ENCODE peak calls at places on chromosome 14, in eight cellular contexts. V is mucosa of descending colon; J is GM12865; M is fibroblast of the conjunctiva; G is NCI-H1694; K is stimulated activated CD4-positive, alpha-beta T cell treated with anti-CD3 and anti-CD28 coated beads, Interleukin-1b, Interleukin-23, amount 100 ng/mL, for 4 hours; B is stimulated activated naive CD4-positive, alpha-beta T cell treated with Interleukin-2 at 50 U/mL for 16 hours; P is endothelial cell. F is an unnamed sample.

GRCh38 chr14:68552075-68552474 is 240.8 kb downstream of the ZFP36L1 start:
- DNase-seq in V (no peak), J (no peak), K (no peak), B (no peak), G (no peak), M (no peak), P (no peak), F (no peak)

GRCh38 chr14:104298458-104298857 is 160.1 kb downstream of the KIF26A start:
- DNase-seq in J (no peak), B (no peak), P (no peak), V (no peak), M (no peak), K (no peak), G (no peak), F (no peak)

GRCh38 chr14:68397827-68398226 is 395.0 kb downstream of the ZFP36L1 start:
- DNase-seq in B (no peak), V (no peak), K (no peak), G (no peak), J (no peak), M (no peak), P (no peak), F (no peak)

GRCh38 chr14:99597911-99598600 is 6.0 kb downstream of the CCDC85C start:
- DNase-seq in B (no peak), P (no peak), V (no peak), K (no peak), M (no peak), G (no peak), J (no peak), F (no peak)

GRCh38 chr14:105050551-105050897 is 14.7 kb downstream of the GPR132 start:
- DNase-seq in V (peak), G (peak), B (no peak), P (no peak), K (no peak), J (no peak), M (no peak), F (peak)

GRCh38 chr14:73180385-73180805 is 44.1 kb downstream of the PSEN1 start:
- DNase-seq in V (no peak), J (no peak), K (no peak), M (peak), G (no peak), P (no peak), B (no peak), F (no peak)

GRCh38 chr14:75548544-75548943 is 26.3 kb downstream of the BATF start:
- DNase-seq in P (no peak), J (no peak), B (no peak), M (peak), G (no peak), K (no peak), V (peak), F (no peak)

GRCh38 chr14:53916239-53916638 is 40.4 kb downstream of the BMP4 start:
- DNase-seq in J (no peak), B (no peak), P (no peak), G (no peak), K (no peak), V (no peak), M (no peak), F (no peak)

GRCh38 chr14:104870368-104871144 is 5.5 kb downstream of the CEP170B start:
- DNase-seq in J (no peak), V (peak), M (no peak), P (peak), K (peak), G (no peak), B (peak), F (no peak)

GRCh38 chr14:70036665-70037064 is 152.1 kb downstream of the SLC8A3 start:
- DNase-seq in M (no peak), G (peak), J (no peak), V (no peak), B (no peak), K (no peak), P (peak), F (no peak)

GRCh38 chr14:99330316-99331240 is 58.6 kb upstream of the BCL11B start:
- DNase-seq in G (no peak), P (no peak), B (no peak), J (no peak), V (no peak), M (no peak), K (no peak), F (no peak)

GRCh38 chr14:33510991-33511390 is 439.9 kb downstream of the EGLN3 start:
- DNase-seq in P (no peak), V (no peak), J (no peak), B (no peak), K (no peak), G (no peak), M (no peak), F (no peak)

GRCh38 chr14:103839569-103839968 is 7.8 kb downstream of the PPP1R13B start:
- DNase-seq in K (no peak), B (no peak), G (no peak), J (no peak), V (no peak), M (no peak), P (no peak), F (no peak)

GRCh38 chr14:54652188-54652889 is 85.4 kb downstream of the SAMD4A start:
- DNase-seq in K (no peak), V (peak), P (peak), B (no peak), M (peak), J (no peak), G (no peak), F (no peak)

F was measured in NCI-H2107.